ENCODE peak calls at places on chromosome 6, in five cellular contexts. One of them, this sample, is unnamed.

GRCh38 chr6:108676555-108676954 is 115.8 kb downstream of the FOXO3 start:
- DNase-seq in GM12878: no peak
- DNase-seq in epithelial cell of esophagus: no peak
- DNase-seq in RWPE1: no peak
- DNase-seq in left ventricle myocardium inferior: no peak
- DNase-seq in this sample: no peak

GRCh38 chr6:25883991-25884390 is 9.9 kb upstream of the SLC17A3 start:
- DNase-seq in GM12878: no peak
- DNase-seq in epithelial cell of esophagus: peak; percentile 58
- DNase-seq in RWPE1: peak; percentile 63
- DNase-seq in left ventricle myocardium inferior: no peak
- DNase-seq in this sample: no peak

GRCh38 chr6:169868458-169868857 is 117.0 kb downstream of the ERMARD start:
- DNase-seq in GM12878: no peak
- DNase-seq in epithelial cell of esophagus: no peak
- DNase-seq in RWPE1: no peak
- DNase-seq in left ventricle myocardium inferior: peak; percentile 55
- DNase-seq in this sample: no peak

GRCh38 chr6:134979142-134979541 is 29.2 kb upstream of the ALDH8A1 start:
- DNase-seq in GM12878: peak; percentile 47
- DNase-seq in epithelial cell of esophagus: no peak
- DNase-seq in RWPE1: no peak
- DNase-seq in left ventricle myocardium inferior: no peak
- DNase-seq in this sample: no peak

GRCh38 chr6:47729019-47729418 is 30.6 kb downstream of the ADGRF4 start:
- DNase-seq in GM12878: no peak
- DNase-seq in epithelial cell of esophagus: peak; percentile 91
- DNase-seq in RWPE1: peak; percentile 58
- DNase-seq in left ventricle myocardium inferior: no peak
- DNase-seq in this sample: no peak

GRCh38 chr6:129852257-129852858 is 8.8 kb downstream of the TMEM244 start:
- DNase-seq in GM12878: no peak
- DNase-seq in epithelial cell of esophagus: peak; percentile 32
- DNase-seq in RWPE1: no peak
- DNase-seq in left ventricle myocardium inferior: no peak
- DNase-seq in this sample: no peak

GRCh38 chr6:138451043-138451442 is 47.0 kb downstream of the HEBP2 start:
- DNase-seq in GM12878: no peak
- DNase-seq in epithelial cell of esophagus: no peak
- DNase-seq in RWPE1: no peak
- DNase-seq in left ventricle myocardium inferior: no peak
- DNase-seq in this sample: no peak

GRCh38 chr6:15425947-15426346 is 180.1 kb downstream of the JARID2 start:
- DNase-seq in GM12878: no peak
- DNase-seq in epithelial cell of esophagus: peak; percentile 38
- DNase-seq in RWPE1: no peak
- DNase-seq in left ventricle myocardium inferior: no peak
- DNase-seq in this sample: no peak

GRCh38 chr6:119078449-119079287 is at the start of gene FAM184A:
- DNase-seq in GM12878: no peak
- DNase-seq in epithelial cell of esophagus: peak; percentile 56
- DNase-seq in RWPE1: peak; percentile 49
- DNase-seq in left ventricle myocardium inferior: peak; percentile 69
- DNase-seq in this sample: peak; percentile 28

GRCh38 chr6:163438940-163439335 is 24.4 kb downstream of the QKI start:
- DNase-seq in GM12878: no peak
- DNase-seq in epithelial cell of esophagus: no peak
- DNase-seq in RWPE1: no peak
- DNase-seq in left ventricle myocardium inferior: peak; percentile 50
- DNase-seq in this sample: peak; percentile 56

GRCh38 chr6:157020398-157021266 is 243.5 kb downstream of the ARID1B start:
- DNase-seq in GM12878: no peak
- DNase-seq in epithelial cell of esophagus: peak; percentile 54
- DNase-seq in RWPE1: peak; percentile 65
- DNase-seq in left ventricle myocardium inferior: peak; percentile 66
- DNase-seq in this sample: no peak

GRCh38 chr6:143236151-143236788 is 175.6 kb downstream of the AIG1 start:
- DNase-seq in GM12878: no peak
- DNase-seq in epithelial cell of esophagus: no peak
- DNase-seq in RWPE1: no peak
- DNase-seq in left ventricle myocardium inferior: no peak
- DNase-seq in this sample: no peak

GRCh38 chr6:46174904-46175303 is 4.1 kb upstream of the ENPP5 start:
- DNase-seq in GM12878: no peak
- DNase-seq in epithelial cell of esophagus: no peak
- DNase-seq in RWPE1: no peak
- DNase-seq in left ventricle myocardium inferior: no peak
- DNase-seq in this sample: no peak

GRCh38 chr6:154848580-154848979 is 115.4 kb downstream of the SCAF8 start:
- DNase-seq in GM12878: no peak
- DNase-seq in epithelial cell of esophagus: no peak
- DNase-seq in RWPE1: no peak
- DNase-seq in left ventricle myocardium inferior: no peak
- DNase-seq in this sample: no peak

GRCh38 chr6:1610497-1611321 is 994 bp downstream of the FOXC1 start:
- DNase-seq in GM12878: no peak
- DNase-seq in epithelial cell of esophagus: peak; percentile 48
- DNase-seq in RWPE1: no peak
- DNase-seq in left ventricle myocardium inferior: no peak
- DNase-seq in this sample: no peak

GRCh38 chr6:111122458-111123286 is 35.4 kb downstream of the SLC16A10 start:
- DNase-seq in GM12878: no peak
- DNase-seq in epithelial cell of esophagus: no peak
- DNase-seq in RWPE1: no peak
- DNase-seq in left ventricle myocardium inferior: no peak
- DNase-seq in this sample: no peak

GRCh38 chr6:81834141-81834621 is 81.7 kb upstream of the TENT5A start:
- DNase-seq in GM12878: no peak
- DNase-seq in epithelial cell of esophagus: no peak
- DNase-seq in RWPE1: no peak
- DNase-seq in left ventricle myocardium inferior: peak; percentile 58
- DNase-seq in this sample: no peak

GRCh38 chr6:12415980-12416598 is 125.9 kb downstream of the EDN1 start:
- DNase-seq in GM12878: no peak
- DNase-seq in epithelial cell of esophagus: no peak
- DNase-seq in RWPE1: no peak
- DNase-seq in left ventricle myocardium inferior: no peak
- DNase-seq in this sample: no peak

GRCh38 chr6:105326838-105327745 is 75.8 kb downstream of the PREP start:
- DNase-seq in GM12878: no peak
- DNase-seq in epithelial cell of esophagus: peak; percentile 79
- DNase-seq in RWPE1: peak; percentile 71
- DNase-seq in left ventricle myocardium inferior: no peak
- DNase-seq in this sample: no peak

GRCh38 chr6:114040871-114041270 is 69.9 kb upstream of the HDAC2 start:
- DNase-seq in GM12878: no peak
- DNase-seq in epithelial cell of esophagus: no peak
- DNase-seq in RWPE1: no peak
- DNase-seq in left ventricle myocardium inferior: no peak
- DNase-seq in this sample: no peak

GRCh38 chr6:169042061-169042460 is 211.6 kb downstream of the THBS2 start:
- DNase-seq in GM12878: no peak
- DNase-seq in epithelial cell of esophagus: no peak
- DNase-seq in RWPE1: no peak
- DNase-seq in left ventricle myocardium inferior: no peak
- DNase-seq in this sample: no peak

GRCh38 chr6:139778688-139779087 is 404.2 kb upstream of the CITED2 start:
- DNase-seq in GM12878: no peak
- DNase-seq in epithelial cell of esophagus: peak; percentile 33
- DNase-seq in RWPE1: peak; percentile 20
- DNase-seq in left ventricle myocardium inferior: no peak
- DNase-seq in this sample: no peak

GRCh38 chr6:32189082-32189741 is 790 bp downstream of the PBX2 start:
- DNase-seq in GM12878: no peak
- DNase-seq in epithelial cell of esophagus: no peak
- DNase-seq in RWPE1: no peak
- DNase-seq in left ventricle myocardium inferior: no peak
- DNase-seq in this sample: no peak

GRCh38 chr6:14126250-14126649 is 8.7 kb downstream of the CD83 start:
- DNase-seq in GM12878: no peak
- DNase-seq in epithelial cell of esophagus: no peak
- DNase-seq in RWPE1: no peak
- DNase-seq in left ventricle myocardium inferior: no peak
- DNase-seq in this sample: no peak

GRCh38 chr6:82818727-82819126 is 246.9 kb downstream of the UBE3D start:
- DNase-seq in GM12878: no peak
- DNase-seq in epithelial cell of esophagus: peak; percentile 79
- DNase-seq in RWPE1: peak; percentile 9
- DNase-seq in left ventricle myocardium inferior: no peak
- DNase-seq in this sample: no peak

GRCh38 chr6:63269470-63269869 is 50.3 kb downstream of the LGSN start:
- DNase-seq in GM12878: no peak
- DNase-seq in epithelial cell of esophagus: no peak
- DNase-seq in RWPE1: no peak
- DNase-seq in left ventricle myocardium inferior: no peak
- DNase-seq in this sample: no peak

GRCh38 chr6:2157441-2158127 is 87.8 kb downstream of the GMDS start:
- DNase-seq in GM12878: peak; percentile 34
- DNase-seq in epithelial cell of esophagus: peak; percentile 47
- DNase-seq in RWPE1: peak; percentile 7
- DNase-seq in left ventricle myocardium inferior: no peak
- DNase-seq in this sample: no peak

GRCh38 chr6:108947114-108947854 is 99.1 kb downstream of the ARMC2 start:
- DNase-seq in GM12878: no peak
- DNase-seq in epithelial cell of esophagus: peak; percentile 99
- DNase-seq in RWPE1: peak; percentile 80
- DNase-seq in left ventricle myocardium inferior: no peak
- DNase-seq in this sample: no peak

GRCh38 chr6:34829137-34829536 is 37.3 kb downstream of the BLTP3A start:
- DNase-seq in GM12878: no peak
- DNase-seq in epithelial cell of esophagus: peak; percentile 91
- DNase-seq in RWPE1: peak; percentile 22
- DNase-seq in left ventricle myocardium inferior: no peak
- DNase-seq in this sample: no peak

GRCh38 chr6:17280138-17280537 is 1.0 kb upstream of the RBM24 start:
- DNase-seq in GM12878: no peak
- DNase-seq in epithelial cell of esophagus: no peak
- DNase-seq in RWPE1: no peak
- DNase-seq in left ventricle myocardium inferior: no peak
- DNase-seq in this sample: no peak

GRCh38 chr6:17278289-17279061 is 2.7 kb upstream of the RBM24 start:
- DNase-seq in GM12878: no peak
- DNase-seq in epithelial cell of esophagus: peak; percentile 58
- DNase-seq in RWPE1: peak; percentile 75
- DNase-seq in left ventricle myocardium inferior: no peak
- DNase-seq in this sample: no peak

GRCh38 chr6:17281497-17282481 is 628 bp downstream of the RBM24 start:
- DNase-seq in GM12878: no peak
- DNase-seq in epithelial cell of esophagus: peak; percentile 19
- DNase-seq in RWPE1: no peak
- DNase-seq in left ventricle myocardium inferior: no peak
- DNase-seq in this sample: no peak

GRCh38 chr6:17281100-17281496 is at the start of gene RBM24:
- DNase-seq in GM12878: no peak
- DNase-seq in epithelial cell of esophagus: peak; percentile 77
- DNase-seq in RWPE1: peak; percentile 55
- DNase-seq in left ventricle myocardium inferior: peak; percentile 44
- DNase-seq in this sample: peak; percentile 26

GRCh38 chr6:17280552-17281090 is 540 bp upstream of the RBM24 start:
- DNase-seq in GM12878: no peak
- DNase-seq in epithelial cell of esophagus: peak; percentile 28
- DNase-seq in RWPE1: no peak
- DNase-seq in left ventricle myocardium inferior: peak; percentile 75
- DNase-seq in this sample: peak; percentile 24
- TF ChIP-seq CTCF in GM12878: no peak
- TF ChIP-seq CTCF in epithelial cell of esophagus: peak; percentile 8
- TF ChIP-seq CTCF in RWPE1: no peak
- TF ChIP-seq CTCF in left ventricle myocardium inferior: no peak
- TF ChIP-seq CTCF in this sample: no peak

GRCh38 chr6:4805553-4806307 is 29.5 kb downstream of the CDYL start:
- DNase-seq in GM12878: no peak
- DNase-seq in epithelial cell of esophagus: peak; percentile 76
- DNase-seq in RWPE1: peak; percentile 35
- DNase-seq in left ventricle myocardium inferior: peak; percentile 31
- DNase-seq in this sample: no peak
- TF ChIP-seq CTCF in GM12878: peak; percentile 70
- TF ChIP-seq CTCF in epithelial cell of esophagus: peak; percentile 86
- TF ChIP-seq CTCF in RWPE1: peak; percentile 50
- TF ChIP-seq CTCF in left ventricle myocardium inferior: peak; percentile 68
- TF ChIP-seq CTCF in this sample: no peak

DNA sequence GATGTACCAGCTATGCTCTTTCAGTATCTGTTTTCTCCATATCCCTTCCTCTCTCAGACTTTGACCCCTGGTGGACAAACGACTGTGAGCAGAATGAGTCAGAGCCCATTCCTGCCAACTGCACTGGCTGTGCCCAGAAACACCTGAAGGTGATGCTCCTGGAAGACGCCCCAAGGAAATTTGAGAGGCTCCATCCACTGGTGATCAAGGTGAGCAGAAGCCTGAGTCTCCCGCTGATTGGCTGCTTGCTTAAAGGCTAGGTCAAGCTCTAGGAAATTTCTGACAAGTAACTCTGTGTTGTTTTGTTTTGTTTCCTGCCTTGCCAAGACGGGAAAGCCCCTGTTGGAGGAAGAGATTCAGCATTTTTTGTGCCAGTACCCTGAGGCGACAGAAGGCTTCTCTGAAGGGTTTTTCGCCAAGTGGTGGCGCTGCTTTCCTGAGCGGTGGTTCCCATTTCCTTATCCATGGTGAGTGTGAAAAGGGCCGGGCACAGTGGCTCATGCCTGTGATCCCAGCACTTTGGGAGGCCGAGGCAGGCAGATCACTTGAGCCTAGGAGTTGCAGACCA is 28.6 kb downstream of the C6orf89 start:
- DNase-seq in GM12878: no peak
- DNase-seq in epithelial cell of esophagus: peak; percentile 96
- DNase-seq in RWPE1: peak; percentile 90
- DNase-seq in left ventricle myocardium inferior: no peak
- DNase-seq in this sample: no peak
- TF ChIP-seq CTCF in GM12878: no peak
- TF ChIP-seq CTCF in epithelial cell of esophagus: peak; percentile 42
- TF ChIP-seq CTCF in RWPE1: no peak
- TF ChIP-seq CTCF in left ventricle myocardium inferior: peak; percentile 33
- TF ChIP-seq CTCF in this sample: no peak

GRCh38 chr6:132961610-132962009 is 147.2 kb downstream of the RPS12 start:
- DNase-seq in GM12878: no peak
- DNase-seq in epithelial cell of esophagus: no peak
- DNase-seq in RWPE1: no peak
- DNase-seq in left ventricle myocardium inferior: no peak
- DNase-seq in this sample: no peak
- TF ChIP-seq CTCF in GM12878: peak; percentile 17
- TF ChIP-seq CTCF in epithelial cell of esophagus: no peak
- TF ChIP-seq CTCF in RWPE1: no peak
- TF ChIP-seq CTCF in left ventricle myocardium inferior: no peak
- TF ChIP-seq CTCF in this sample: no peak

This sample was measured in omental fat pad.